ENCODE peak calls at places on chromosomes 3 and 15, in nine cellular contexts. One of them, this sample, is unnamed.

GRCh38 chr3:116019254-116019763 is 396.0 kb downstream of the GAP43 start:
- DNase-seq in brain microvascular endothelial cell: no peak
- DNase-seq in neuronal stem cell: no peak
- DNase-seq in SK-N-SH: no peak
- DNase-seq in A549: no peak
- DNase-seq in RWPE1: no peak
- DNase-seq in sigmoid colon: no peak
- DNase-seq in uterus: no peak
- DNase-seq in pancreas: no peak
- DNase-seq in this sample: no peak

GRCh38 chr15:29088666-29089065 is 181.0 kb downstream of the NSMCE3 start:
- DNase-seq in brain microvascular endothelial cell: no peak
- DNase-seq in neuronal stem cell: no peak
- DNase-seq in SK-N-SH: no peak
- DNase-seq in A549: no peak
- DNase-seq in RWPE1: no peak
- DNase-seq in sigmoid colon: peak
- DNase-seq in uterus: no peak
- DNase-seq in pancreas: no peak
- DNase-seq in this sample: no peak

GRCh38 chr15:43793647-43794046 is 1.5 kb downstream of the SERF2 start:
- DNase-seq in brain microvascular endothelial cell: no peak
- DNase-seq in neuronal stem cell: no peak
- DNase-seq in SK-N-SH: no peak
- DNase-seq in A549: no peak
- DNase-seq in RWPE1: no peak
- DNase-seq in sigmoid colon: no peak
- DNase-seq in uterus: no peak
- DNase-seq in pancreas: no peak
- DNase-seq in this sample: no peak

GRCh38 chr3:194135806-194136518 is at the start of gene HES1:
- DNase-seq in brain microvascular endothelial cell: peak
- DNase-seq in neuronal stem cell: peak
- DNase-seq in SK-N-SH: peak
- DNase-seq in A549: peak
- DNase-seq in RWPE1: peak
- DNase-seq in sigmoid colon: peak
- DNase-seq in uterus: peak
- DNase-seq in pancreas: peak
- DNase-seq in this sample: peak

GRCh38 chr15:66702035-66702769 is at the start of gene SMAD6:
- DNase-seq in brain microvascular endothelial cell: peak
- DNase-seq in neuronal stem cell: peak
- DNase-seq in SK-N-SH: peak
- DNase-seq in A549: peak
- DNase-seq in RWPE1: peak
- DNase-seq in sigmoid colon: peak
- DNase-seq in uterus: peak
- DNase-seq in pancreas: peak
- DNase-seq in this sample: peak

GRCh38 chr3:49553320-49553689 is 972 bp upstream of the BSN start:
- DNase-seq in brain microvascular endothelial cell: no peak
- DNase-seq in neuronal stem cell: no peak
- DNase-seq in SK-N-SH: no peak
- DNase-seq in A549: no peak
- DNase-seq in RWPE1: no peak
- DNase-seq in sigmoid colon: no peak
- DNase-seq in uterus: no peak
- DNase-seq in pancreas: no peak
- DNase-seq in this sample: no peak

GRCh38 chr3:181054538-181054937 is 65.0 kb upstream of the DNAJC19 start:
- DNase-seq in brain microvascular endothelial cell: no peak
- DNase-seq in neuronal stem cell: no peak
- DNase-seq in SK-N-SH: no peak
- DNase-seq in A549: no peak
- DNase-seq in RWPE1: no peak
- DNase-seq in sigmoid colon: no peak
- DNase-seq in uterus: no peak
- DNase-seq in pancreas: no peak
- DNase-seq in this sample: no peak

GRCh38 chr15:90895571-90896117 is 7.5 kb upstream of the MAN2A2 start:
- DNase-seq in brain microvascular endothelial cell: no peak
- DNase-seq in neuronal stem cell: no peak
- DNase-seq in SK-N-SH: peak
- DNase-seq in A549: peak
- DNase-seq in RWPE1: no peak
- DNase-seq in sigmoid colon: no peak
- DNase-seq in uterus: no peak
- DNase-seq in pancreas: no peak
- DNase-seq in this sample: no peak

GRCh38 chr15:28178727-28179126 is 79.6 kb upstream of the OCA2 start:
- DNase-seq in brain microvascular endothelial cell: no peak
- DNase-seq in neuronal stem cell: no peak
- DNase-seq in SK-N-SH: no peak
- DNase-seq in A549: no peak
- DNase-seq in RWPE1: no peak
- DNase-seq in sigmoid colon: no peak
- DNase-seq in uterus: no peak
- DNase-seq in pancreas: no peak
- DNase-seq in this sample: no peak

GRCh38 chr3:150348500-150348899 is 59.6 kb upstream of the TSC22D2 start:
- DNase-seq in brain microvascular endothelial cell: peak
- DNase-seq in neuronal stem cell: no peak
- DNase-seq in SK-N-SH: no peak
- DNase-seq in A549: peak
- DNase-seq in RWPE1: peak
- DNase-seq in sigmoid colon: peak
- DNase-seq in uterus: no peak
- DNase-seq in pancreas: no peak
- DNase-seq in this sample: peak

GRCh38 chr3:60056394-60056793 is 1006.6 kb upstream of the CFAP20DC start:
- DNase-seq in brain microvascular endothelial cell: no peak
- DNase-seq in neuronal stem cell: no peak
- DNase-seq in SK-N-SH: peak
- DNase-seq in A549: no peak
- DNase-seq in RWPE1: no peak
- DNase-seq in sigmoid colon: no peak
- DNase-seq in uterus: no peak
- DNase-seq in pancreas: no peak
- DNase-seq in this sample: no peak

GRCh38 chr3:67384790-67385397 is 269.5 kb downstream of the SUCLG2 start:
- DNase-seq in brain microvascular endothelial cell: peak
- DNase-seq in neuronal stem cell: peak
- DNase-seq in SK-N-SH: peak
- DNase-seq in A549: peak
- DNase-seq in RWPE1: no peak
- DNase-seq in sigmoid colon: no peak
- DNase-seq in uterus: no peak
- DNase-seq in pancreas: peak
- DNase-seq in this sample: no peak

DNA sequence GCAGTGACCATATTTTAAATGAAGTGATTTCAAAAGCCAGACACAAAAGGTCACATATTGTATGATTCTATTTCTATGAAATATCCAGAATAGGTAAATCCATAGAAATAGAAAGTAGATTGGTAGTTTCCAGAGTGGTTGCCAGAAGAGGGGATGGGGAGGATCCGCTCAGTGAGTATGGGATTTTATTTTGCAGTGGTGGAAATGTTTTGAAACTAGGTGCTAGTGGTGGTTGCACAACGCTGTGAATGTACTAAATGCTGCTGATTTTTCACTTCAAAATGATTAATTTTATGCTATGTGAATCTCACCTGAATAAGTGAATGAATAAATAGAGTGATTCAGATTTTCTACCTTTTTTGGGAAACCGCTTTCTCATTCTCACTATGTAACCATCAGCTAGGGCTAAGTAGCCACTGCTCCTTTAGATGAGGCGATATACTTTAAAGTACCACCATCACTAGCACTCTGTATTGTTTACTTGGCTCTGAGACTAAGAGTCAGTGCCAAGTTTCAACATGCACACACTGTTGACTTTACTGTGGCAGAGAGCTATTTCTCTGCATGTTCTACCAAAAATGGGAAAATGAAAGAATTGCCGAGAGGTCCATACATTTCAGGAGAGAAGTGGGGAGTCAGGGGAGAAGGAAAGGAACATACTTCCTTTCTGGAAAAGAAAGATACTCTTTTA is 90.7 kb upstream of the GOLIM4 start:
- DNase-seq in brain microvascular endothelial cell: no peak
- DNase-seq in neuronal stem cell: no peak
- DNase-seq in SK-N-SH: no peak
- DNase-seq in A549: no peak
- DNase-seq in RWPE1: no peak
- DNase-seq in sigmoid colon: no peak
- DNase-seq in uterus: no peak
- DNase-seq in pancreas: no peak
- DNase-seq in this sample: no peak
- H3K27ac ChIP-seq in brain microvascular endothelial cell: no peak
- H3K27ac ChIP-seq in neuronal stem cell: no peak
- H3K27ac ChIP-seq in SK-N-SH: no peak
- H3K27ac ChIP-seq in A549: no peak
- H3K27ac ChIP-seq in RWPE1: no peak
- H3K27ac ChIP-seq in sigmoid colon: no peak
- H3K27ac ChIP-seq in uterus: no peak
- H3K27ac ChIP-seq in pancreas: no peak
- H3K27ac ChIP-seq in this sample: no peak

DNA sequence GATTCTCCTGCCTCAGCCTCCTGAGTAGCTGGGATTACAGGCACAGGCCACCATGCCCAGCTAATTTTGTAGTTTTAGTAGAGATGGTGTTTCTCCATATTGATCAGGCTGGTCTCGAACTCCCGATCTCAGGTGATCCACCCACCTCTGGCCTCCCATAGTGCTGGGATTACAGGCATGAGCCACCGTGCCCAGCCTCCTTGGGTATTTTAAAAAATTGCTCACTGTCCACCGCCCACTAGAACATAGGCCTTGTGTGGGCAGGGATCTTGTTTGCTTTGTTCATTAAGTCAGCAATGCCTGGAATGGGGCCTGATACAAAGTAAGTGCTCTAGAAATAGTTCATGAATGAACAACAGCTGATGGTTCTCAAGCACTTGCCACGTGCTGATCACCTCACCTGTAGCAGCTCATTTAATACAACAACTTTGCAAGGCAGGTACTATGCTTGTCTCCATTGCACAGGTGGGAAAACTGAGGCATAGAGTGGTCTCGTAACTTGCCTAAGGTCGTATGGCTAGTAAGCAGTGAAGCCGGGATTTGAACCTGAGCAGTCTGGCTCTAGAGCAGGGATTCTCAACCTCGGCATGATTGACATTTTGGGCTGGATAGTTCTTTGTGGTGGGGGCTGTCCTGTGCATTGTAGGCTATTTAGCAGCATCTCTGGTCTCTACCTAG is 12.7 kb upstream of the CTSH start:
- DNase-seq in brain microvascular endothelial cell: no peak
- DNase-seq in neuronal stem cell: no peak
- DNase-seq in SK-N-SH: no peak
- DNase-seq in A549: no peak
- DNase-seq in RWPE1: no peak
- DNase-seq in sigmoid colon: no peak
- DNase-seq in uterus: no peak
- DNase-seq in pancreas: no peak
- DNase-seq in this sample: no peak
- H3K27ac ChIP-seq in brain microvascular endothelial cell: no peak
- H3K27ac ChIP-seq in neuronal stem cell: no peak
- H3K27ac ChIP-seq in SK-N-SH: no peak
- H3K27ac ChIP-seq in A549: no peak
- H3K27ac ChIP-seq in RWPE1: no peak
- H3K27ac ChIP-seq in sigmoid colon: no peak
- H3K27ac ChIP-seq in uterus: no peak
- H3K27ac ChIP-seq in pancreas: no peak
- H3K27ac ChIP-seq in this sample: no peak

DNA sequence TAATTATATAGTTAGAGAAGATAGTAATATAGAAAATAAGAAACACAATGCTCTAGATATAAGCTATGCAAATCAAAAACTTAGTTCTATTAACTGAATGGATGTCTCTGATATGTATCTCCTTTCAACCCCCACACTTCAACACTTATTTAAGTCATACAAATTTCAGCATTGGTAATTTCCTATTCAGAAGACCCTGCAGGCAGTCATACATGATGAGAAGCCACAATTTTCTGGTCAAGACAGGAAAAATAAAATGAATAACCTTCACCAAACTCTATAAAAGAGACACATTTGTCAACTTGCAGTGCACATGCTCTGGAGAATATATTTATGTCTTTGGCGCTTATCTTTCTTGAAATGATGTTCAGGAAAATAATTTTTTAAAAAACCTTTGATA is 578 bp upstream of the BCHE start:
- DNase-seq in brain microvascular endothelial cell: no peak
- DNase-seq in neuronal stem cell: no peak
- DNase-seq in SK-N-SH: no peak
- DNase-seq in A549: no peak
- DNase-seq in RWPE1: no peak
- DNase-seq in sigmoid colon: no peak
- DNase-seq in uterus: no peak
- DNase-seq in pancreas: no peak
- DNase-seq in this sample: no peak
- H3K27ac ChIP-seq in brain microvascular endothelial cell: no peak
- H3K27ac ChIP-seq in neuronal stem cell: no peak
- H3K27ac ChIP-seq in SK-N-SH: no peak
- H3K27ac ChIP-seq in A549: no peak
- H3K27ac ChIP-seq in RWPE1: no peak
- H3K27ac ChIP-seq in sigmoid colon: peak
- H3K27ac ChIP-seq in uterus: no peak
- H3K27ac ChIP-seq in pancreas: no peak
- H3K27ac ChIP-seq in this sample: no peak

GRCh38 chr3:128076783-128077624 is 24.8 kb downstream of the SEC61A1 start:
- DNase-seq in brain microvascular endothelial cell: no peak
- DNase-seq in neuronal stem cell: no peak
- DNase-seq in SK-N-SH: no peak
- DNase-seq in A549: no peak
- DNase-seq in RWPE1: no peak
- DNase-seq in sigmoid colon: no peak
- DNase-seq in uterus: no peak
- DNase-seq in pancreas: no peak
- DNase-seq in this sample: no peak

GRCh38 chr3:128081226-128081625 is 29.0 kb downstream of the SEC61A1 start:
- DNase-seq in brain microvascular endothelial cell: no peak
- DNase-seq in neuronal stem cell: no peak
- DNase-seq in SK-N-SH: no peak
- DNase-seq in A549: no peak
- DNase-seq in RWPE1: no peak
- DNase-seq in sigmoid colon: peak
- DNase-seq in uterus: no peak
- DNase-seq in pancreas: no peak
- DNase-seq in this sample: no peak

GRCh38 chr3:128080323-128080898 is 28.2 kb downstream of the SEC61A1 start:
- DNase-seq in brain microvascular endothelial cell: peak
- DNase-seq in neuronal stem cell: no peak
- DNase-seq in SK-N-SH: no peak
- DNase-seq in A549: peak
- DNase-seq in RWPE1: peak
- DNase-seq in sigmoid colon: no peak
- DNase-seq in uterus: no peak
- DNase-seq in pancreas: no peak
- DNase-seq in this sample: no peak

GRCh38 chr3:128079823-128080222 is 27.6 kb downstream of the SEC61A1 start:
- DNase-seq in brain microvascular endothelial cell: no peak
- DNase-seq in neuronal stem cell: no peak
- DNase-seq in SK-N-SH: no peak
- DNase-seq in A549: no peak
- DNase-seq in RWPE1: no peak
- DNase-seq in sigmoid colon: peak
- DNase-seq in uterus: no peak
- DNase-seq in pancreas: no peak
- DNase-seq in this sample: no peak

GRCh38 chr3:128078875-128079274 is 26.6 kb downstream of the SEC61A1 start:
- DNase-seq in brain microvascular endothelial cell: no peak
- DNase-seq in neuronal stem cell: no peak
- DNase-seq in SK-N-SH: no peak
- DNase-seq in A549: no peak
- DNase-seq in RWPE1: no peak
- DNase-seq in sigmoid colon: no peak
- DNase-seq in uterus: no peak
- DNase-seq in pancreas: no peak
- DNase-seq in this sample: no peak
- H3K27ac ChIP-seq in brain microvascular endothelial cell: no peak
- H3K27ac ChIP-seq in neuronal stem cell: no peak
- H3K27ac ChIP-seq in SK-N-SH: peak
- H3K27ac ChIP-seq in A549: peak
- H3K27ac ChIP-seq in RWPE1: peak
- H3K27ac ChIP-seq in sigmoid colon: no peak
- H3K27ac ChIP-seq in uterus: no peak
- H3K27ac ChIP-seq in pancreas: no peak
- H3K27ac ChIP-seq in this sample: no peak

This sample was measured in epithelial cell of prostate.